ENCODE peak calls at places on chromosomes 6 and 20, in seven cellular contexts. X is cardiac muscle cell, B is aorta, N is heart right ventricle, H is heart left ventricle, A is SJCRH30, Q is AG04450. U is an unnamed sample.

GRCh38 chr6:14716499-14717146 is 529.2 kb upstream of the JARID2 start:
- DNase-seq in X (no peak), B (no peak), N (no peak), H (no peak), A (no peak), Q (no peak), U (no peak)

GRCh38 chr6:7232351-7232750 is 80.6 kb downstream of the SSR1 start:
- DNase-seq in X (no peak), B (no peak), N (no peak), H (no peak), A (no peak), Q (no peak), U (no peak)

GRCh38 chr6:112906737-112907136 is 559.6 kb downstream of the RFPL4B start:
- DNase-seq in X (peak), B (no peak), N (no peak), H (peak), A (peak), Q (peak), U (no peak)

GRCh38 chr6:3977875-3978711 is 100.8 kb downstream of the FAM217A start:
- DNase-seq in X (peak), B (no peak), N (no peak), H (peak), A (peak), Q (peak), U (no peak)

GRCh38 chr6:6858533-6858982 is 249.2 kb upstream of the RREB1 start:
- DNase-seq in X (no peak), B (no peak), N (no peak), H (no peak), A (no peak), Q (no peak), U (no peak)

GRCh38 chr20:11686900-11687543 is 230.7 kb upstream of the BTBD3 start:
- DNase-seq in X (peak), B (no peak), N (peak), H (peak), A (no peak), Q (no peak), U (no peak)

GRCh38 chr6:11522819-11523218 is 14.7 kb upstream of the TMEM170B start:
- DNase-seq in X (no peak), B (no peak), N (no peak), H (peak), A (no peak), Q (no peak), U (no peak)

GRCh38 chr6:119148102-119148824 is 69.8 kb upstream of the FAM184A start:
- DNase-seq in X (peak), B (no peak), N (no peak), H (no peak), A (peak), Q (peak), U (no peak)

GRCh38 chr6:161903584-161904232 is 629.8 kb upstream of the AGPAT4 start:
- DNase-seq in X (no peak), B (no peak), N (no peak), H (no peak), A (no peak), Q (no peak), U (no peak)
- H3K27ac ChIP-seq in X (no peak), B (no peak), N (no peak), H (no peak), A (no peak), Q (no peak), U (no peak)

DNA sequence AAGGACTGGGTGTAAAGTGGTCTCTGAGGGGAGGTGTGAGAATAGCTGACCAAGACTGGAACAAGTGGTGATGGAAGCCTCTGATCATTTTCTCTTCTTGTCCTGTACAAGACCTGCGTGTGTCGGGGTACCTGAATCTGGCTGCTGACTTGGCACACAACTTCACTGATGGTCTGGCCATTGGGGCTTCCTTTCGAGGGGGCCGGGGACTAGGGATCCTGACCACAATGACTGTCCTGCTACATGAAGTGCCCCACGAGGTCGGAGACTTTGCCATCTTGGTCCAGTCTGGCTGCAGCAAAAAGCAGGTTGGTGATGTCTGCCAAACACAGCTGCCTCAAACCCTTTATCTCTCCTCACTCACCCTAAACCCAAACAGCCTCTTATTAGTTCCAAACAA is 1.7 kb upstream of the HSD17B8 start:
- DNase-seq in X (no peak), B (no peak), N (no peak), H (no peak), A (no peak), Q (no peak), U (no peak)
- H3K4me3 ChIP-seq in X (no peak), B (no peak), N (no peak), H (no peak), A (no peak), Q (peak), U (no peak)

DNA sequence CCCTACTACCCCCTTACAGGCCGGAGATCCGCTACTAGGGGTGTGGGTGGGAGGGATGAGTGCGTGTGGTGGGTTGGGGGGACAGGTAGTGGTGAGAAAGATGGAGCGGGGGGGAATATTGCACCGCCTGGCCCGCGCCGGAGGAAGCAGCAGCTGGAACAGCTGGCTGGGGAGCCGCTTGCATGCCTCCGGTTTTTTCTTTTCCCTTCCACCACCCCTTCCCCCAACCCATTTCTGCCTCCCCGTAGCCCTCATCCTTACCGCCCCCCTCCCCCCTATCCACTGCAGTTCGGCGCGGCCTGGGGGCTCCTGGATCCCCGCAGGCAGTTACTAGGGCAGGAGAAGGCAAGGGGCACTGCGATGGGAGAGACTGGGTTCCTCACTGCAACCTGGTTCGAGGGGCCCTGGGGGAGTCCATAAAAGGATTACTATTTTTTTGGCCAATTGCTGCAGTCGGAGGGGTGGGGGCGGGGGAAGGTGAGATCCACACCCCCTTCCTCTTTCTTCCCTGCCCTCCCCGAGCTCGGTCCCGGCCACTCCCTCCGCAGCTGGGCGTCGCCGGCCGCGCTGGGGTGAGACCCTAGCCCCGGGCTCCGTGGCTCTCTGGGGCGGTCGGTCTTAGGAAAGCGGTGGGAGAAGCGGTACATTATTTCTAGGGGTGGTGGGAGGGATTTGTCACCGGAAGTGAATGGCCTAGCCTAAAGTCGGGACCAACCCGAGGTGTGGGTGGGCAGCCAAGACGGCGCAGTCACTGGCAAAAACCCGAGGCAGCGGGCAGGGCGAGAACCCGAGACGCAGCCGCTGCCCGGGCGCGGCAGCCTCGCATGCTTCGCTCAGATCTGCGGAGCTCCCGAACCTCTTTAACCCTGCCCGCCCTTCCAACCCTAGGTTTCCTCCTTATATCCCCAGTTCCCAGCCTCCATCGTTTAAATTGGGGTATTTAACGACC is 823 bp upstream of the TBCC start:
- DNase-seq in X (peak), B (peak), N (peak), H (peak), A (peak), Q (peak), U (peak)
- H3K27ac ChIP-seq in X (peak), B (peak), N (peak), H (peak), A (peak), Q (peak), U (peak)

GRCh38 chr6:37005827-37006514 is 516 bp downstream of the FGD2 start:
- DNase-seq in X (no peak), B (peak), N (no peak), H (no peak), A (no peak), Q (no peak), U (no peak)
- H3K4me3 ChIP-seq in X (no peak), B (no peak), N (peak), H (peak), A (no peak), Q (no peak), U (peak)

GRCh38 chr6:130019796-130020105 is 1.4 kb downstream of the L3MBTL3 start:
- DNase-seq in X (no peak), B (no peak), N (peak), H (no peak), A (peak), Q (no peak), U (no peak)

GRCh38 chr6:130018292-130018829 is at the start of gene L3MBTL3:
- DNase-seq in X (peak), B (peak), N (peak), H (peak), A (peak), Q (peak), U (peak)

GRCh38 chr6:130020106-130020851 is 1.9 kb downstream of the L3MBTL3 start:
- DNase-seq in X (peak), B (peak), N (peak), H (peak), A (peak), Q (no peak), U (peak)

GRCh38 chr6:130020892-130021483 is 2.6 kb downstream of the L3MBTL3 start:
- DNase-seq in X (peak), B (peak), N (peak), H (peak), A (peak), Q (peak), U (peak)

GRCh38 chr6:130018830-130019795 is 732 bp downstream of the L3MBTL3 start:
- DNase-seq in X (peak), B (peak), N (peak), H (no peak), A (peak), Q (no peak), U (peak)
- H3K27ac ChIP-seq in X (no peak), B (peak), N (peak), H (no peak), A (peak), Q (peak), U (peak)

GRCh38 chr20:38779247-38780097 is 26.0 kb upstream of the PPP1R16B start:
- DNase-seq in X (peak), B (no peak), N (no peak), H (no peak), A (no peak), Q (no peak), U (no peak)
- H3K4me3 ChIP-seq in X (no peak), B (no peak), N (no peak), H (no peak), A (no peak), Q (no peak), U (no peak)

U was measured in suprapubic skin.